ENCODE peak calls at places on chromosomes 12 and 14, in nine cellular contexts. E is fibroblast of the aortic adventitia, P is ovary, A is MM.1S, T is tibial artery, K is choroid plexus epithelial cell, B is Peyer's patch, Y is heart left ventricle, S is cardiac fibroblast. F is an unnamed sample.

GRCh38 chr12:8698132-8698829 is 490 bp downstream of the RIMKLB start:
- DNase-seq in A (no peak), B (peak; percentile 70), Y (peak; percentile 81), K (no peak), T (peak; percentile 87), S (peak; percentile 44), P (peak; percentile 75), E (peak; percentile 45), F (peak; percentile 54)

GRCh38 chr12:53798575-53798974 is 46.8 kb upstream of the CISTR start:
- DNase-seq in B (no peak), A (no peak), K (no peak), S (peak; percentile 61), E (peak; percentile 16), T (no peak), P (no peak), Y (no peak), F (no peak)

GRCh38 chr14:86057018-86057667 is 527.2 kb downstream of the FLRT2 start:
- DNase-seq in S (peak; percentile 47), T (no peak), Y (no peak), B (no peak), A (peak; percentile 7), P (no peak), E (peak; percentile 35), K (peak; percentile 62), F (peak; percentile 23)

GRCh38 chr12:103745962-103746361 is 95.1 kb downstream of the NT5DC3 start:
- DNase-seq in K (peak; percentile 8), E (no peak), A (no peak), T (no peak), P (no peak), Y (no peak), S (no peak), B (no peak), F (no peak)

GRCh38 chr12:57605308-57606015 is 838 bp downstream of the DTX3 start:
- DNase-seq in P (no peak), T (no peak), S (no peak), B (no peak), Y (no peak), E (peak; percentile 9), A (no peak), K (no peak), F (peak; percentile 29)

GRCh38 chr14:100317897-100318808 is 5.0 kb upstream of the SLC25A47 start:
- DNase-seq in K (peak; percentile 69), T (peak; percentile 84), Y (peak; percentile 91), A (peak; percentile 21), P (peak; percentile 81), S (peak; percentile 60), B (peak; percentile 76), E (peak; percentile 60), F (peak; percentile 61)

GRCh38 chr12:23659151-23659550 is 290.3 kb downstream of the SOX5 start:
- DNase-seq in P (no peak), B (no peak), A (no peak), S (no peak), K (no peak), Y (no peak), E (no peak), T (no peak), F (no peak)

GRCh38 chr14:76456200-76456599 is 80.3 kb downstream of the ESRRB start:
- DNase-seq in T (no peak), Y (no peak), A (peak; percentile 21), E (peak; percentile 30), B (no peak), P (no peak), S (peak; percentile 8), K (peak; percentile 38), F (peak; percentile 16)

GRCh38 chr14:23478109-23478698 is 8.7 kb downstream of the NGDN start:
- DNase-seq in K (peak; percentile 86), P (peak; percentile 49), S (peak; percentile 73), Y (no peak), B (peak; percentile 62), A (peak; percentile 49), T (no peak), E (peak; percentile 87), F (peak; percentile 68)

GRCh38 chr14:68810173-68811153 is 17.6 kb upstream of the ZFP36L1 start:
- DNase-seq in T (no peak), P (no peak), B (no peak), S (no peak), K (no peak), A (no peak), E (no peak), Y (no peak), F (no peak)

GRCh38 chr12:51421266-51421884 is 3.3 kb upstream of the SLC4A8 start:
- DNase-seq in E (peak; percentile 79), B (no peak), T (no peak), Y (no peak), S (peak; percentile 82), P (peak; percentile 57), A (peak; percentile 58), K (peak; percentile 80), F (peak; percentile 73)

GRCh38 chr14:32468955-32469354 is 139.9 kb downstream of the AKAP6 start:
- DNase-seq in Y (no peak), E (peak; percentile 82), S (peak; percentile 92), K (peak; percentile 91), T (no peak), A (no peak), P (no peak), B (no peak), F (peak; percentile 93)

GRCh38 chr14:32471183-32471582 is 142.1 kb downstream of the AKAP6 start:
- DNase-seq in Y (no peak), K (peak; percentile 30), P (no peak), E (no peak), B (no peak), T (no peak), A (no peak), S (no peak), F (no peak)

GRCh38 chr14:32470161-32470705 is 141.1 kb downstream of the AKAP6 start:
- DNase-seq in A (no peak), P (no peak), E (no peak), B (no peak), S (no peak), K (no peak), Y (no peak), T (no peak), F (no peak)

GRCh38 chr14:32472081-32472480 is 143.0 kb downstream of the AKAP6 start:
- DNase-seq in A (no peak), S (no peak), Y (no peak), P (no peak), B (no peak), T (no peak), E (no peak), K (no peak), F (no peak)

GRCh38 chr14:32469388-32470160 is 140.5 kb downstream of the AKAP6 start:
- DNase-seq in S (peak; percentile 78), A (peak; percentile 24), K (peak; percentile 80), T (no peak), E (peak; percentile 79), B (no peak), P (no peak), Y (no peak), F (peak; percentile 73)
- TF ChIP-seq CTCF in S (peak; percentile 42), A (peak; percentile 35), K (peak; percentile 55), T (peak; percentile 56), E (peak; percentile 60), B (peak; percentile 77), P (peak; percentile 35), Y (peak; percentile 32), F (peak; percentile 66)

DNA sequence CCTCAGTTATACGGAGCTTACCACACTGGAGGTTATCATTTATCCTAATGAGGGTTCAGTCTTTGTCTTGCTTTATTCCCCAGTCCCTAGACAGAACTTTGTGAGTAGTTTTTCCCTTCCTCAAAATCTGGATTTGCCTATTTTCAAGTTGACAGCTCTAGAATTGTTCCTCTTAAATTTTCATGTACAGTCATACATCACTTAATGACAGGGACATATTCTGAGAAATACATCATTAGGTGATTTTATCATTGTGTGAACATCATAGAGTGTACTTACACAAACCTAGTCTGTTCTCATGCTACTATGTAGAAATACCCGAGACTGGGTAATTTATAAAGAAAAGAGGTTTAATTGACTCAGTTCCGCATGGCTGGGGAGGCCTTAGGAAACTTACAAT is 3.1 kb downstream of the PRKAB1 start:
- DNase-seq in S (no peak), P (no peak), K (no peak), T (no peak), Y (no peak), E (no peak), A (no peak), B (no peak), F (no peak)
- H3K4me3 ChIP-seq in S (no peak overlapping the region), P (no peak overlapping the region), K (no peak overlapping the region), T (no peak overlapping the region), Y (no peak overlapping the region), E (no peak overlapping the region), A (no peak overlapping the region), B (no peak overlapping the region), F (no peak overlapping the region)

GRCh38 chr12:124466200-124467128 is 100.9 kb downstream of the NCOR2 start:
- DNase-seq in T (peak; percentile 74), K (peak; percentile 90), P (no peak), E (no peak), A (no peak), S (peak; percentile 94), Y (peak; percentile 91), B (peak; percentile 85), F (no peak)
- TF ChIP-seq CTCF in T (no peak), K (peak; percentile 37), P (no peak), E (no peak), A (no peak), S (peak; percentile 46), Y (peak; percentile 17), B (peak; percentile 35), F (no peak)

GRCh38 chr12:105878964-105879363 is 259.8 kb downstream of the NUAK1 start:
- DNase-seq in S (peak; percentile 31), A (no peak), E (no peak), P (no peak), Y (no peak), B (no peak), K (no peak), T (no peak), F (no peak)

GRCh38 chr12:105876426-105876927 is 262.3 kb downstream of the NUAK1 start:
- DNase-seq in Y (no peak), K (peak; percentile 39), E (no peak), A (peak; percentile 53), S (no peak), B (no peak), P (no peak), T (no peak), F (peak; percentile 53)

GRCh38 chr12:105874121-105874520 is 264.6 kb downstream of the NUAK1 start:
- DNase-seq in S (no peak), P (no peak), T (no peak), E (no peak), A (no peak), K (no peak), Y (no peak), B (no peak), F (no peak)
- H3K4me3 ChIP-seq in S (no peak overlapping the region), P (no peak overlapping the region), T (no peak overlapping the region), E (no peak overlapping the region), A (no peak overlapping the region), K (no peak overlapping the region), Y (no peak overlapping the region), B (no peak overlapping the region), F (no peak overlapping the region)

F was measured in AG10803.